ENCODE peak calls at places on chromosomes 12 and 14, in six cellular contexts. One of them, this sample, is unnamed.

GRCh38 chr14:61872452-61872851 is 110.2 kb downstream of the SNAPC1 start:
- DNase-seq in adrenal gland: no peak
- DNase-seq in psoas muscle: no peak
- DNase-seq in CD8-positive, alpha-beta memory T cell: no peak
- DNase-seq in CD8-positive, alpha-beta T cell: no peak
- DNase-seq in mammary epithelial cell: no peak
- DNase-seq in this sample: no peak

GRCh38 chr14:32217301-32217700 is 14.2 kb upstream of the RNU6-8 start:
- DNase-seq in adrenal gland: no peak
- DNase-seq in psoas muscle: no peak
- DNase-seq in CD8-positive, alpha-beta memory T cell: no peak
- DNase-seq in CD8-positive, alpha-beta T cell: no peak
- DNase-seq in mammary epithelial cell: no peak
- DNase-seq in this sample: no peak

GRCh38 chr12:49750027-49750977 is 8.9 kb downstream of the TMBIM6 start:
- DNase-seq in adrenal gland: peak; percentile 46
- DNase-seq in psoas muscle: no peak
- DNase-seq in CD8-positive, alpha-beta memory T cell: no peak
- DNase-seq in CD8-positive, alpha-beta T cell: peak; percentile 20
- DNase-seq in mammary epithelial cell: peak; percentile 90
- DNase-seq in this sample: no peak

GRCh38 chr12:47095446-47096236 is 15.9 kb upstream of the AMIGO2 start:
- DNase-seq in adrenal gland: no peak
- DNase-seq in psoas muscle: no peak
- DNase-seq in CD8-positive, alpha-beta memory T cell: no peak
- DNase-seq in CD8-positive, alpha-beta T cell: no peak
- DNase-seq in mammary epithelial cell: peak; percentile 78
- DNase-seq in this sample: peak; percentile 56

GRCh38 chr12:41189395-41190251 is 1.5 kb downstream of the PDZRN4 start:
- DNase-seq in adrenal gland: peak; percentile 19
- DNase-seq in psoas muscle: no peak
- DNase-seq in CD8-positive, alpha-beta memory T cell: no peak
- DNase-seq in CD8-positive, alpha-beta T cell: no peak
- DNase-seq in mammary epithelial cell: peak; percentile 1
- DNase-seq in this sample: no peak

GRCh38 chr14:74945261-74945851 is 10.0 kb downstream of the PGF start:
- DNase-seq in adrenal gland: no peak
- DNase-seq in psoas muscle: peak; percentile 66
- DNase-seq in CD8-positive, alpha-beta memory T cell: no peak
- DNase-seq in CD8-positive, alpha-beta T cell: no peak
- DNase-seq in mammary epithelial cell: no peak
- DNase-seq in this sample: no peak

GRCh38 chr12:5556033-5556614 is 124.2 kb downstream of the NTF3 start:
- DNase-seq in adrenal gland: no peak
- DNase-seq in psoas muscle: no peak
- DNase-seq in CD8-positive, alpha-beta memory T cell: no peak
- DNase-seq in CD8-positive, alpha-beta T cell: no peak
- DNase-seq in mammary epithelial cell: no peak
- DNase-seq in this sample: no peak

GRCh38 chr12:23950011-23950774 is 723 bp upstream of the SOX5 start:
- DNase-seq in adrenal gland: no peak
- DNase-seq in psoas muscle: no peak
- DNase-seq in CD8-positive, alpha-beta memory T cell: no peak
- DNase-seq in CD8-positive, alpha-beta T cell: no peak
- DNase-seq in mammary epithelial cell: peak; percentile 8
- DNase-seq in this sample: no peak

GRCh38 chr12:103667129-103667528 is 80.1 kb downstream of the STAB2 start:
- DNase-seq in adrenal gland: no peak
- DNase-seq in psoas muscle: no peak
- DNase-seq in CD8-positive, alpha-beta memory T cell: no peak
- DNase-seq in CD8-positive, alpha-beta T cell: no peak
- DNase-seq in mammary epithelial cell: no peak
- DNase-seq in this sample: no peak

GRCh38 chr14:22276913-22277816 is 311.9 kb downstream of the DAD1 start:
- DNase-seq in adrenal gland: no peak
- DNase-seq in psoas muscle: no peak
- DNase-seq in CD8-positive, alpha-beta memory T cell: no peak
- DNase-seq in CD8-positive, alpha-beta T cell: no peak
- DNase-seq in mammary epithelial cell: no peak
- DNase-seq in this sample: no peak

GRCh38 chr14:102993523-102993922 is 63.8 kb downstream of the CDC42BPB start:
- DNase-seq in adrenal gland: no peak
- DNase-seq in psoas muscle: no peak
- DNase-seq in CD8-positive, alpha-beta memory T cell: no peak
- DNase-seq in CD8-positive, alpha-beta T cell: no peak
- DNase-seq in mammary epithelial cell: peak; percentile 86
- DNase-seq in this sample: peak; percentile 25

GRCh38 chr12:57838594-57839302 is 7.8 kb downstream of the CTDSP2 start:
- DNase-seq in adrenal gland: no peak
- DNase-seq in psoas muscle: no peak
- DNase-seq in CD8-positive, alpha-beta memory T cell: no peak
- DNase-seq in CD8-positive, alpha-beta T cell: no peak
- DNase-seq in mammary epithelial cell: no peak
- DNase-seq in this sample: no peak

GRCh38 chr14:80764496-80764895 is 177.0 kb downstream of the CEP128 start:
- DNase-seq in adrenal gland: no peak
- DNase-seq in psoas muscle: no peak
- DNase-seq in CD8-positive, alpha-beta memory T cell: no peak
- DNase-seq in CD8-positive, alpha-beta T cell: no peak
- DNase-seq in mammary epithelial cell: no peak
- DNase-seq in this sample: no peak

GRCh38 chr12:67426067-67426466 is 156.9 kb downstream of the CAND1 start:
- DNase-seq in adrenal gland: peak; percentile 20
- DNase-seq in psoas muscle: no peak
- DNase-seq in CD8-positive, alpha-beta memory T cell: no peak
- DNase-seq in CD8-positive, alpha-beta T cell: no peak
- DNase-seq in mammary epithelial cell: no peak
- DNase-seq in this sample: no peak

GRCh38 chr14:33460119-33460518 is 490.8 kb downstream of the EGLN3 start:
- DNase-seq in adrenal gland: no peak
- DNase-seq in psoas muscle: no peak
- DNase-seq in CD8-positive, alpha-beta memory T cell: no peak
- DNase-seq in CD8-positive, alpha-beta T cell: no peak
- DNase-seq in mammary epithelial cell: no peak
- DNase-seq in this sample: no peak

GRCh38 chr12:24491968-24492367 is 456.9 kb downstream of the BCAT1 start:
- DNase-seq in adrenal gland: no peak
- DNase-seq in psoas muscle: no peak
- DNase-seq in CD8-positive, alpha-beta memory T cell: no peak
- DNase-seq in CD8-positive, alpha-beta T cell: no peak
- DNase-seq in mammary epithelial cell: no peak
- DNase-seq in this sample: no peak

GRCh38 chr12:75488553-75488952 is 8.0 kb downstream of the GLIPR1 start:
- DNase-seq in adrenal gland: peak; percentile 35
- DNase-seq in psoas muscle: no peak
- DNase-seq in CD8-positive, alpha-beta memory T cell: no peak
- DNase-seq in CD8-positive, alpha-beta T cell: no peak
- DNase-seq in mammary epithelial cell: peak; percentile 20
- DNase-seq in this sample: peak; percentile 59

GRCh38 chr12:110022980-110023633 is 23.9 kb downstream of the ANKRD13A start:
- DNase-seq in adrenal gland: no peak
- DNase-seq in psoas muscle: no peak
- DNase-seq in CD8-positive, alpha-beta memory T cell: no peak
- DNase-seq in CD8-positive, alpha-beta T cell: no peak
- DNase-seq in mammary epithelial cell: peak; percentile 21
- DNase-seq in this sample: peak; percentile 48

GRCh38 chr12:38905480-38906351 is at the start of gene CPNE8:
- DNase-seq in adrenal gland: peak; percentile 94
- DNase-seq in psoas muscle: peak; percentile 88
- DNase-seq in CD8-positive, alpha-beta memory T cell: peak; percentile 11
- DNase-seq in CD8-positive, alpha-beta T cell: peak; percentile 32
- DNase-seq in mammary epithelial cell: peak; percentile 76
- DNase-seq in this sample: peak; percentile 91

GRCh38 chr14:91258021-91258618 is 13.6 kb upstream of the GPR68 start:
- DNase-seq in adrenal gland: peak; percentile 29
- DNase-seq in psoas muscle: peak; percentile 66
- DNase-seq in CD8-positive, alpha-beta memory T cell: no peak
- DNase-seq in CD8-positive, alpha-beta T cell: no peak
- DNase-seq in mammary epithelial cell: peak; percentile 91
- DNase-seq in this sample: peak; percentile 66

GRCh38 chr12:22262309-22262708 is 72.2 kb downstream of the ST8SIA1 start:
- DNase-seq in adrenal gland: no peak
- DNase-seq in psoas muscle: no peak
- DNase-seq in CD8-positive, alpha-beta memory T cell: no peak
- DNase-seq in CD8-positive, alpha-beta T cell: no peak
- DNase-seq in mammary epithelial cell: no peak
- DNase-seq in this sample: no peak

GRCh38 chr12:88371416-88372183 is 208.7 kb downstream of the KITLG start:
- DNase-seq in adrenal gland: no peak
- DNase-seq in psoas muscle: peak; percentile 60
- DNase-seq in CD8-positive, alpha-beta memory T cell: no peak
- DNase-seq in CD8-positive, alpha-beta T cell: no peak
- DNase-seq in mammary epithelial cell: peak; percentile 54
- DNase-seq in this sample: peak; percentile 11

GRCh38 chr14:95413289-95414215 is 93.8 kb upstream of the CLMN start:
- DNase-seq in adrenal gland: no peak
- DNase-seq in psoas muscle: no peak
- DNase-seq in CD8-positive, alpha-beta memory T cell: no peak
- DNase-seq in CD8-positive, alpha-beta T cell: no peak
- DNase-seq in mammary epithelial cell: no peak
- DNase-seq in this sample: no peak

GRCh38 chr12:31019561-31020308 is 53.9 kb upstream of the DDX11 start:
- DNase-seq in adrenal gland: no peak
- DNase-seq in psoas muscle: no peak
- DNase-seq in CD8-positive, alpha-beta memory T cell: no peak
- DNase-seq in CD8-positive, alpha-beta T cell: no peak
- DNase-seq in mammary epithelial cell: no peak
- DNase-seq in this sample: no peak

GRCh38 chr14:99946652-99947489 is 118.4 kb upstream of the EVL start:
- DNase-seq in adrenal gland: no peak
- DNase-seq in psoas muscle: no peak
- DNase-seq in CD8-positive, alpha-beta memory T cell: peak; percentile 43
- DNase-seq in CD8-positive, alpha-beta T cell: peak; percentile 59
- DNase-seq in mammary epithelial cell: no peak
- DNase-seq in this sample: no peak
- H3K4me3 ChIP-seq in adrenal gland: no peak overlapping the region
- H3K4me3 ChIP-seq in psoas muscle: peak overlapping the region; percentile 13
- H3K4me3 ChIP-seq in CD8-positive, alpha-beta memory T cell: peak overlapping the region; percentile 29
- H3K4me3 ChIP-seq in CD8-positive, alpha-beta T cell: peak overlapping the region; percentile 44
- H3K4me3 ChIP-seq in mammary epithelial cell: no peak overlapping the region
- H3K4me3 ChIP-seq in this sample: no peak overlapping the region

DNA sequence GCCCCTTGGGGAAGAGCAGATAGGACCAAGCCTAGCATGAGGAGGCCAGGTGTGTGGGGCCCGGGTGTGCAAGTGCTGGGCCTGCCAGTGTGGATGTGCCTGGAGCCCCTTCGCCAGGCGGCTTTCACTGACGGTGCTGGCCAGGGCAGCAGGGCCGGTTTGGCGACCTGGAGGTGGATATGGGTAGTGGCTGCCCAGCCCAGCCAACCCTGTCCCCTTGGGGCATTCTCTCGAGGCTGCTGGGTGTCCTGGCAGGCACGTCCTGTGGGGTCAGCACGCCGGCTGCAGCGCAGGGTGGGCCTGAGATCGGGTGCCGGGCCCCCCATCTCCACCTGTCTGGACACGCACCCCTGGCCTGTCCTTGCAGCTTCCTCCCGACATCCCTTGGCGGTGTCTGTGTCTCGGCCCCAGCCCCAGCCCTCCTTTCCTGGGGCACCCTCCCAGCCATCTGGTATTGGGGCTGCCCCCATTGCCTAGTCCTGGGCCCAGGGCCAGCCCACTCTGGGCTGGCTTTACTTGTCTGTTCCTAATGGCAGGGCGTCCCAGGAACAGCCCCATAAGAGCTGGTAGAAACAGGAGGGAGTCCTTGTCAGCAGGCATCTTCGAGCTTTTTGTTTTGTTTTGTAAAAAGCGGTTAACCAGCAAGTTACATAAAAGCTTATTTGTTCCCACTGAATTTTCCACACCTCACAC is 7.2 kb upstream of the CRIP2 start:
- DNase-seq in adrenal gland: no peak
- DNase-seq in psoas muscle: no peak
- DNase-seq in CD8-positive, alpha-beta memory T cell: no peak
- DNase-seq in CD8-positive, alpha-beta T cell: no peak
- DNase-seq in mammary epithelial cell: no peak
- DNase-seq in this sample: no peak
- H3K36me3 ChIP-seq in adrenal gland: no peaks in the 10 kb centered on the region
- H3K36me3 ChIP-seq in psoas muscle: peaks cover 8% of the 10 kb centered on the region
- H3K36me3 ChIP-seq in CD8-positive, alpha-beta memory T cell: no peaks in the 10 kb centered on the region
- H3K36me3 ChIP-seq in CD8-positive, alpha-beta T cell: no peaks in the 10 kb centered on the region
- H3K36me3 ChIP-seq in mammary epithelial cell: peaks cover 9% of the 10 kb centered on the region
- H3K36me3 ChIP-seq in this sample: peaks cover 9% of the 10 kb centered on the region

DNA sequence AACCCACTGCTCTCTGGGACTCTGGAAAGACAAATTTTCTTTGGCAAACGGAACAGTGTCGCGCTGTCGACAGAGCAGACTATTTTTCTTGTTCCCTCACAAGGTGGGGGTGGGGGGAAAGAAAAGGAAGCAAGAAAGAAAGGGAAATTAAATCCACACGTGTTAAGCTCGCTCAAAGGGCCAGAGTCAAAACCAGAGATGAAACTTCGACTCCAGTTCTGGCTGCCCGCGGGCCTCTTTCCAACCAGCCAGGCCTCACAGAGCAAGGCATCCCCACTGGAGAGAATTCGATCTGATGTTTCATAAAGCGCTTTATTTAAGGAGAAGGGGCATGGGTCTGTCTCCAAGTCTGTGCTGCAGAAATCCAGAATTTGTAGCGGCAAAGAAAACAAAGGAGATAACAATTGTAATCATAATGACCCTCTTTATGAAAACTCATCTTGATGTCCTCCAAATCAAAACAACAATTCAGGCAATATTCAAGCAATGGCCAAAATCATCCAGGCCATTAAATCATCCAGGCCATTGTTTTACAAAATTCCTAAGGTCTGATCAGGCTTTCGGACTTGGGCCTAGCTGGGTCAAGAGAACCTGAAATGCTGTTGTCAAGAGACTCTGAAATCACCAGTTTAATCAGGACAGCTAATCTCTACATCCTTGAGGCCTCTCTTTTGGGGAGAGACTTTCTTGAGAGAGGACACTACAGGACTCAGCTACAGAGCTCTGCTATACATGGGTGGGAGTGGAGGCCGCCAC is 5.3 kb upstream of the TBX5 start:
- DNase-seq in adrenal gland: no peak
- DNase-seq in psoas muscle: no peak
- DNase-seq in CD8-positive, alpha-beta memory T cell: no peak
- DNase-seq in CD8-positive, alpha-beta T cell: no peak
- DNase-seq in mammary epithelial cell: no peak
- DNase-seq in this sample: no peak
- H3K27me3 ChIP-seq in adrenal gland: peaks cover 94% of the 10 kb centered on the region
- H3K27me3 ChIP-seq in psoas muscle: peaks cover 52% of the 10 kb centered on the region
- H3K27me3 ChIP-seq in CD8-positive, alpha-beta memory T cell: peaks cover 22% of the 10 kb centered on the region
- H3K27me3 ChIP-seq in CD8-positive, alpha-beta T cell: peaks cover 16% of the 10 kb centered on the region
- H3K27me3 ChIP-seq in mammary epithelial cell: peaks cover 44% of the 10 kb centered on the region
- H3K27me3 ChIP-seq in this sample: no peaks in the 10 kb centered on the region

GRCh38 chr12:51910691-51911090 is 3.4 kb downstream of the ACVRL1 start:
- DNase-seq in adrenal gland: no peak
- DNase-seq in psoas muscle: peak; percentile 63
- DNase-seq in CD8-positive, alpha-beta memory T cell: no peak
- DNase-seq in CD8-positive, alpha-beta T cell: no peak
- DNase-seq in mammary epithelial cell: no peak
- DNase-seq in this sample: no peak

GRCh38 chr12:51911307-51911706 is 4.0 kb downstream of the ACVRL1 start:
- DNase-seq in adrenal gland: no peak
- DNase-seq in psoas muscle: no peak
- DNase-seq in CD8-positive, alpha-beta memory T cell: no peak
- DNase-seq in CD8-positive, alpha-beta T cell: no peak
- DNase-seq in mammary epithelial cell: no peak
- DNase-seq in this sample: no peak

GRCh38 chr12:51908876-51909592 is 1.7 kb downstream of the ACVRL1 start:
- DNase-seq in adrenal gland: no peak
- DNase-seq in psoas muscle: no peak
- DNase-seq in CD8-positive, alpha-beta memory T cell: no peak
- DNase-seq in CD8-positive, alpha-beta T cell: no peak
- DNase-seq in mammary epithelial cell: no peak
- DNase-seq in this sample: no peak

GRCh38 chr12:51911788-51912711 is 4.7 kb downstream of the ACVRL1 start:
- DNase-seq in adrenal gland: peak; percentile 44
- DNase-seq in psoas muscle: peak; percentile 67
- DNase-seq in CD8-positive, alpha-beta memory T cell: no peak
- DNase-seq in CD8-positive, alpha-beta T cell: no peak
- DNase-seq in mammary epithelial cell: no peak
- DNase-seq in this sample: peak; percentile 45

GRCh38 chr12:51910168-51910567 is 2.9 kb downstream of the ACVRL1 start:
- DNase-seq in adrenal gland: no peak
- DNase-seq in psoas muscle: no peak
- DNase-seq in CD8-positive, alpha-beta memory T cell: no peak
- DNase-seq in CD8-positive, alpha-beta T cell: no peak
- DNase-seq in mammary epithelial cell: no peak
- DNase-seq in this sample: no peak
- H3K4me3 ChIP-seq in adrenal gland: no peak overlapping the region
- H3K4me3 ChIP-seq in psoas muscle: peak overlapping the region; percentile 70
- H3K4me3 ChIP-seq in CD8-positive, alpha-beta memory T cell: no peak overlapping the region
- H3K4me3 ChIP-seq in CD8-positive, alpha-beta T cell: no peak overlapping the region
- H3K4me3 ChIP-seq in mammary epithelial cell: no peak overlapping the region
- H3K4me3 ChIP-seq in this sample: no peak overlapping the region